ENCODE peak calls at places on chromosomes 11 and 22, in six cellular contexts. L, P, K, C, Z and T are unnamed samples.

GRCh38 chr22:44192811-44193536 is 12.2 kb downstream of the PARVG start:
- DNase-seq in P (no peak), L (no peak), K (no peak), Z (no peak), C (no peak), T (no peak)

GRCh38 chr11:119066481-119066880 is 1.1 kb upstream of the VPS11 start:
- DNase-seq in K (no peak), C (no peak), L (no peak), P (no peak), Z (no peak), T (no peak)

GRCh38 chr11:106409201-106409600 is 331.7 kb downstream of the AASDHPPT start:
- DNase-seq in P (no peak), Z (no peak), K (no peak), L (no peak), C (no peak), T (no peak)

GRCh38 chr11:68946416-68947090 is 34.2 kb downstream of the MRGPRD start:
- DNase-seq in Z (no peak), C (no peak), K (peak; percentile 35), L (peak; percentile 37), P (no peak), T (no peak)

GRCh38 chr22:43491737-43492136 is 79.9 kb downstream of the MPPED1 start:
- DNase-seq in Z (no peak), L (no peak), C (no peak), P (no peak), K (no peak), T (no peak)

GRCh38 chr11:1690167-1691026 is 6.6 kb upstream of the KRTAP5-6 start:
- DNase-seq in C (no peak), K (no peak), P (no peak), Z (no peak), L (no peak), T (no peak)

GRCh38 chr11:126914941-126915340 is 85.6 kb downstream of the KIRREL3 start:
- DNase-seq in C (no peak), K (no peak), P (no peak), Z (no peak), L (no peak), T (no peak)

GRCh38 chr11:78344114-78344513 is 73.5 kb downstream of the GAB2 start:
- DNase-seq in P (no peak), C (no peak), L (no peak), Z (no peak), K (no peak), T (no peak)

GRCh38 chr22:31105282-31105929 is 2.0 kb downstream of the SELENOM start:
- DNase-seq in C (no peak), L (no peak), P (no peak), K (peak; percentile 35), Z (no peak), T (no peak)

GRCh38 chr11:64846998-64847666 is 2.7 kb upstream of the CDC42BPG start:
- DNase-seq in C (peak; percentile 95), Z (peak; percentile 94), P (peak; percentile 87), K (peak; percentile 99), L (peak; percentile 86), T (peak; percentile 96)

GRCh38 chr22:40654522-40655167 is 18.1 kb upstream of the MRTFA start:
- DNase-seq in L (peak; percentile 67), Z (no peak), K (no peak), C (no peak), P (peak; percentile 49), T (no peak)

GRCh38 chr22:45009881-45010531 is at the start of gene PHF21B:
- DNase-seq in K (no peak), P (peak; percentile 83), Z (no peak), C (peak; percentile 93), L (no peak), T (no peak)

GRCh38 chr11:64052436-64052835 is 16.7 kb downstream of the FLRT1 start:
- DNase-seq in P (no peak), Z (no peak), K (no peak), L (no peak), C (no peak), T (no peak)

GRCh38 chr11:16958833-16959232 is 55.4 kb downstream of the PLEKHA7 start:
- DNase-seq in P (no peak), Z (peak; percentile 55), C (peak; percentile 13), L (no peak), K (no peak), T (no peak)

GRCh38 chr11:3046190-3046589 is 11.0 kb downstream of the CARS1 start:
- DNase-seq in L (no peak), P (no peak), C (peak; percentile 61), K (no peak), Z (no peak), T (no peak)

GRCh38 chr11:36376315-36376887 is 80.3 kb downstream of the PRR5L start:
- DNase-seq in L (peak; percentile 31), K (peak; percentile 87), P (peak; percentile 15), Z (peak; percentile 60), C (peak; percentile 69), T (no peak)

GRCh38 chr22:40602231-40602630 is 34.3 kb downstream of the MRTFA start:
- DNase-seq in K (no peak), L (no peak), Z (no peak), P (no peak), C (no peak), T (no peak)

GRCh38 chr22:48559647-48560388 is 1267.9 kb downstream of the BRD1 start:
- DNase-seq in C (no peak), Z (no peak), K (no peak), L (no peak), P (no peak), T (no peak)

GRCh38 chr11:19553683-19554333 is 158.8 kb upstream of the NAV2 start:
- DNase-seq in Z (peak; percentile 83), C (peak; percentile 87), K (peak; percentile 91), P (peak; percentile 94), L (peak; percentile 80), T (peak; percentile 84)